ENCODE peak calls at places on chromosomes 11 and 22, in nine cellular contexts. L is uterus, Q is esophagus squamous epithelium, S is body of pancreas, V is ovary, Z is testis, O is stomach, T is lower leg skin, H is tibial nerve. Y is an unnamed sample.

GRCh38 chr11:109371444-109372176 is 50.4 kb upstream of the C11orf87 start:
- DNase-seq in L (no peak), Q (no peak), S (no peak), V (no peak), Z (no peak), O (no peak), T (no peak), H (no peak), Y (no peak)

GRCh38 chr11:116193321-116194114 is 579.3 kb downstream of the BUD13 start:
- DNase-seq in L (peak), Q (no peak), S (peak), V (peak), Z (peak), O (peak), T (no peak), H (no peak), Y (peak)

GRCh38 chr11:76207642-76208378 is 1.5 kb upstream of the WNT11 start:
- DNase-seq in L (peak), Q (no peak), S (peak), V (peak), Z (peak), O (peak), T (peak), H (peak), Y (peak)

GRCh38 chr11:71282581-71283351 is 30.4 kb upstream of the SHANK2 start:
- DNase-seq in L (no peak), Q (no peak), S (peak), V (no peak), Z (no peak), O (peak), T (no peak), H (no peak), Y (no peak)

GRCh38 chr11:11444027-11444799 is 91.2 kb upstream of the CSNK2A3 start:
- DNase-seq in L (no peak), Q (no peak), S (peak), V (no peak), Z (no peak), O (no peak), T (no peak), H (no peak), Y (peak)

GRCh38 chr11:102926946-102927623 is 28.4 kb downstream of the MMP13 start:
- DNase-seq in L (no peak), Q (no peak), S (no peak), V (no peak), Z (no peak), O (no peak), T (no peak), H (no peak), Y (no peak)

GRCh38 chr11:76803811-76804600 is 20.9 kb downstream of the TSKU start:
- DNase-seq in L (peak), Q (no peak), S (no peak), V (no peak), Z (no peak), O (no peak), T (peak), H (peak), Y (no peak)

GRCh38 chr11:73404048-73404447 is 27.8 kb downstream of the RELT start:
- DNase-seq in L (peak), Q (no peak), S (peak), V (peak), Z (peak), O (peak), T (no peak), H (peak), Y (no peak)

GRCh38 chr22:35835998-35836691 is 118.5 kb downstream of the APOL5 start:
- DNase-seq in L (peak), Q (no peak), S (peak), V (peak), Z (peak), O (peak), T (no peak), H (peak), Y (peak)

GRCh38 chr11:35102267-35102666 is 36.7 kb upstream of the CD44 start:
- DNase-seq in L (no peak), Q (no peak), S (no peak), V (no peak), Z (no peak), O (no peak), T (no peak), H (no peak), Y (no peak)

GRCh38 chr22:39905686-39906085 is 4.8 kb downstream of the GRAP2 start:
- DNase-seq in L (no peak), Q (no peak), S (no peak), V (no peak), Z (no peak), O (no peak), T (no peak), H (no peak), Y (no peak)

GRCh38 chr11:57340228-57340627 is 2.1 kb downstream of the P2RX3 start:
- DNase-seq in L (no peak), Q (no peak), S (no peak), V (peak), Z (no peak), O (no peak), T (no peak), H (no peak), Y (no peak)
- TF ChIP-seq CTCF in L (no peak), Q (no peak), S (no peak), V (no peak), Z (no peak), O (no peak), T (no peak), H (no peak), Y (no peak)

DNA sequence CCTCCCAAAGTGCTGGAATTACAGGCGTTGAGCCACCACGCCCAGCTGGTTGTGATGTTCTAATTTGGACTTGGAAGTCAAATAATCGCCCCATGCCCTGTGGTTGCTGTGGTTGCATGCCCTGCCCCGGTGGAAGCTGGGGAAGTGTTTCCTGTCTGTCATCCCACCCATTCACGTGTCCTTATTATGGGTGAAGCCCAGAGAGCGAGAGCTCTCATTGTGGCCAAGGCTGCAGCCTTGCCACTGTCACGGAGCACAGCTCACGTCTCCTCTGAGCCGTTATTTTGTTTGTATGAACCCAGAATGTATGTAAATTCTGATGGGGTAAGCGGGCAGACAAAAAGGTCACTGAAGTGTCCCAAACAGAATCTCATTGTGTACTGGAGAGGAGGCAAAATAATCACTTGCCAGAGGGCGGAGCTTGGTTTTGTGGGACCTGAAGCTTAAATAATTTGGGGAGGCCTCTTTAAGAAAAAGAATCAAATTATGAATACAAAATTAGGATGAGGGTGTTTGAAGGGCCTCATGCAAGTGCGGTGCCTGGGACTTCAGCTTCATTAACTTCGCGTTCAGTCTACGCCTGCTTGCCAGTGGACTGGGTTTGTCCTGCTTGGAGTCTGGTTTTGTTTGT is 25.8 kb upstream of the TREH start:
- DNase-seq in L (no peak), Q (no peak), S (no peak), V (no peak), Z (no peak), O (no peak), T (no peak), H (no peak), Y (no peak)
- TF ChIP-seq POLR2A in L (no peak), Q (no peak), S (no peak), V (no peak), Z (no peak), O (no peak), T (no peak), H (no peak), Y (no peak)

GRCh38 chr11:104735013-104735412 is 163.2 kb downstream of the CASP12 start:
- DNase-seq in L (no peak), Q (no peak), S (no peak), V (no peak), Z (no peak), O (no peak), T (no peak), H (no peak), Y (no peak)
- TF ChIP-seq CTCF in L (no peak), Q (no peak), S (no peak), V (no peak), Z (no peak), O (no peak), T (no peak), H (no peak), Y (no peak)

GRCh38 chr22:41914611-41915034 is 251 bp downstream of the SHISA8 start:
- DNase-seq in L (no peak), Q (no peak), S (no peak), V (no peak), Z (no peak), O (no peak), T (no peak), H (no peak), Y (no peak)

GRCh38 chr22:41915783-41916493 is 1.1 kb upstream of the SHISA8 start:
- DNase-seq in L (no peak), Q (no peak), S (no peak), V (no peak), Z (no peak), O (no peak), T (no peak), H (no peak), Y (no peak)

GRCh38 chr22:41913842-41914534 is 886 bp downstream of the SHISA8 start:
- DNase-seq in L (no peak), Q (no peak), S (no peak), V (no peak), Z (no peak), O (no peak), T (no peak), H (no peak), Y (no peak)

GRCh38 chr22:41916745-41917358 is 2.0 kb upstream of the SHISA8 start:
- DNase-seq in L (no peak), Q (no peak), S (no peak), V (no peak), Z (no peak), O (no peak), T (no peak), H (no peak), Y (no peak)

GRCh38 chr22:41915035-41915782 is at the start of gene SHISA8:
- DNase-seq in L (peak), Q (no peak), S (peak), V (peak), Z (peak), O (peak), T (no peak), H (no peak), Y (no peak)
- TF ChIP-seq POLR2A in L (no peak), Q (no peak), S (no peak), V (no peak), Z (no peak), O (no peak), T (no peak), H (no peak), Y (no peak)

Y was measured in prostate gland.